ENCODE peak calls at places on chromosome 14, in four cellular contexts. One of them, this sample, is unnamed.

GRCh38 chr14:64708148-64709004 is 4.2 kb downstream of the PLEKHG3 start:
- DNase-seq in fibroblast of mammary gland: peak; percentile 9
- DNase-seq in fibroblast of lung: no peak
- DNase-seq in iPS-NIHi11: peak; percentile 81
- DNase-seq in this sample: no peak

GRCh38 chr14:91029451-91030217 is 30.8 kb downstream of the RPS6KA5 start:
- DNase-seq in iPS-NIHi11: no peak
- DNase-seq in fibroblast of mammary gland: no peak
- DNase-seq in fibroblast of lung: no peak
- DNase-seq in this sample: no peak

GRCh38 chr14:105168979-105169507 is 467 bp upstream of the JAG2 start:
- DNase-seq in fibroblast of lung: no peak
- DNase-seq in iPS-NIHi11: peak; percentile 85
- DNase-seq in fibroblast of mammary gland: no peak
- DNase-seq in this sample: no peak

GRCh38 chr14:55353686-55354467 is 57.8 kb downstream of the ATG14 start:
- DNase-seq in iPS-NIHi11: no peak
- DNase-seq in fibroblast of mammary gland: no peak
- DNase-seq in fibroblast of lung: no peak
- DNase-seq in this sample: no peak

GRCh38 chr14:103519837-103520212 is 2.8 kb downstream of the CKB start:
- DNase-seq in iPS-NIHi11: peak; percentile 30
- DNase-seq in fibroblast of lung: no peak
- DNase-seq in fibroblast of mammary gland: no peak
- DNase-seq in this sample: no peak

GRCh38 chr14:37406095-37406494 is 189.0 kb downstream of the FOXA1 start:
- DNase-seq in iPS-NIHi11: no peak
- DNase-seq in fibroblast of mammary gland: no peak
- DNase-seq in fibroblast of lung: no peak
- DNase-seq in this sample: no peak

GRCh38 chr14:27049611-27050172 is 451.9 kb upstream of the NOVA1 start:
- DNase-seq in iPS-NIHi11: no peak
- DNase-seq in fibroblast of mammary gland: no peak
- DNase-seq in fibroblast of lung: no peak
- DNase-seq in this sample: no peak

GRCh38 chr14:105375635-105376057 is 22.7 kb upstream of the TEX22 start:
- DNase-seq in iPS-NIHi11: no peak
- DNase-seq in fibroblast of lung: no peak
- DNase-seq in fibroblast of mammary gland: peak; percentile 21
- DNase-seq in this sample: no peak

GRCh38 chr14:55470025-55470424 is 29.6 kb upstream of the TBPL2 start:
- DNase-seq in iPS-NIHi11: no peak
- DNase-seq in fibroblast of lung: no peak
- DNase-seq in fibroblast of mammary gland: no peak
- DNase-seq in this sample: no peak

GRCh38 chr14:96629558-96630222 is 127.5 kb downstream of the PAPOLA start:
- DNase-seq in iPS-NIHi11: peak; percentile 1
- DNase-seq in fibroblast of lung: no peak
- DNase-seq in fibroblast of mammary gland: no peak
- DNase-seq in this sample: no peak

GRCh38 chr14:68314642-68315041 is 478.2 kb downstream of the ZFP36L1 start:
- DNase-seq in fibroblast of mammary gland: no peak
- DNase-seq in fibroblast of lung: no peak
- DNase-seq in iPS-NIHi11: no peak
- DNase-seq in this sample: no peak

GRCh38 chr14:60311417-60311816 is 62.4 kb downstream of the PPM1A start:
- DNase-seq in fibroblast of mammary gland: peak; percentile 82
- DNase-seq in fibroblast of lung: peak; percentile 47
- DNase-seq in iPS-NIHi11: no peak
- DNase-seq in this sample: peak; percentile 28

GRCh38 chr14:69535230-69535848 is 39.3 kb downstream of the CCDC177 start:
- DNase-seq in iPS-NIHi11: peak; percentile 89
- DNase-seq in fibroblast of lung: peak; percentile 65
- DNase-seq in fibroblast of mammary gland: peak; percentile 63
- DNase-seq in this sample: peak; percentile 36